ENCODE peak calls at places on chromosomes 3 and 15, in nine cellular contexts. One of them, this sample, is unnamed.

GRCh38 chr3:151209652-151210051 is 6.6 kb upstream of the GPR171 start:
- DNase-seq in HFFc6: no peak
- DNase-seq in esophagus muscularis mucosa: no peak
- DNase-seq in GM12878: no peak
- DNase-seq in BE2C: no peak
- DNase-seq in CD4-positive, alpha-beta T cell: no peak
- DNase-seq in ovary: no peak
- DNase-seq in AG10803: no peak
- DNase-seq in tibial nerve: no peak
- DNase-seq in this sample: no peak

GRCh38 chr3:72894941-72895552 is 7.2 kb downstream of the GXYLT2 start:
- DNase-seq in HFFc6: no peak
- DNase-seq in esophagus muscularis mucosa: no peak
- DNase-seq in GM12878: no peak
- DNase-seq in BE2C: no peak
- DNase-seq in CD4-positive, alpha-beta T cell: no peak
- DNase-seq in ovary: no peak
- DNase-seq in AG10803: no peak
- DNase-seq in tibial nerve: no peak
- DNase-seq in this sample: no peak

GRCh38 chr15:40069178-40070165 is 30.5 kb upstream of the SRP14 start:
- DNase-seq in HFFc6: no peak
- DNase-seq in esophagus muscularis mucosa: peak
- DNase-seq in GM12878: no peak
- DNase-seq in BE2C: peak
- DNase-seq in CD4-positive, alpha-beta T cell: no peak
- DNase-seq in ovary: peak
- DNase-seq in AG10803: peak
- DNase-seq in tibial nerve: peak
- DNase-seq in this sample: peak

GRCh38 chr15:49863431-49864205 is 242.8 kb downstream of the DTWD1 start:
- DNase-seq in HFFc6: peak
- DNase-seq in esophagus muscularis mucosa: no peak
- DNase-seq in GM12878: no peak
- DNase-seq in BE2C: no peak
- DNase-seq in CD4-positive, alpha-beta T cell: no peak
- DNase-seq in ovary: no peak
- DNase-seq in AG10803: peak
- DNase-seq in tibial nerve: no peak
- DNase-seq in this sample: no peak

GRCh38 chr3:149812606-149813366 is at the start of gene RNF13:
- DNase-seq in HFFc6: peak
- DNase-seq in esophagus muscularis mucosa: peak
- DNase-seq in GM12878: peak
- DNase-seq in BE2C: peak
- DNase-seq in CD4-positive, alpha-beta T cell: peak
- DNase-seq in ovary: peak
- DNase-seq in AG10803: peak
- DNase-seq in tibial nerve: peak
- DNase-seq in this sample: peak

GRCh38 chr3:178139116-178139515 is 397.1 kb upstream of the KCNMB2 start:
- DNase-seq in HFFc6: no peak
- DNase-seq in esophagus muscularis mucosa: no peak
- DNase-seq in GM12878: no peak
- DNase-seq in BE2C: no peak
- DNase-seq in CD4-positive, alpha-beta T cell: no peak
- DNase-seq in ovary: no peak
- DNase-seq in AG10803: peak
- DNase-seq in tibial nerve: no peak
- DNase-seq in this sample: no peak

GRCh38 chr3:151976211-151977050 is 103.0 kb downstream of the SUCNR1 start:
- DNase-seq in HFFc6: peak
- DNase-seq in esophagus muscularis mucosa: no peak
- DNase-seq in GM12878: no peak
- DNase-seq in BE2C: no peak
- DNase-seq in CD4-positive, alpha-beta T cell: no peak
- DNase-seq in ovary: no peak
- DNase-seq in AG10803: peak
- DNase-seq in tibial nerve: no peak
- DNase-seq in this sample: no peak

GRCh38 chr15:74387988-74388955 is 20.8 kb upstream of the CYP11A1 start:
- DNase-seq in HFFc6: no peak
- DNase-seq in esophagus muscularis mucosa: no peak
- DNase-seq in GM12878: no peak
- DNase-seq in BE2C: no peak
- DNase-seq in CD4-positive, alpha-beta T cell: no peak
- DNase-seq in ovary: no peak
- DNase-seq in AG10803: no peak
- DNase-seq in tibial nerve: no peak
- DNase-seq in this sample: no peak

GRCh38 chr3:11226042-11226370 is 46.2 kb upstream of the ATG7 start:
- DNase-seq in HFFc6: no peak
- DNase-seq in esophagus muscularis mucosa: no peak
- DNase-seq in GM12878: no peak
- DNase-seq in BE2C: no peak
- DNase-seq in CD4-positive, alpha-beta T cell: no peak
- DNase-seq in ovary: no peak
- DNase-seq in AG10803: no peak
- DNase-seq in tibial nerve: no peak
- DNase-seq in this sample: no peak

GRCh38 chr3:11220230-11220629 is 52.0 kb upstream of the ATG7 start:
- DNase-seq in HFFc6: no peak
- DNase-seq in esophagus muscularis mucosa: no peak
- DNase-seq in GM12878: no peak
- DNase-seq in BE2C: no peak
- DNase-seq in CD4-positive, alpha-beta T cell: no peak
- DNase-seq in ovary: no peak
- DNase-seq in AG10803: no peak
- DNase-seq in tibial nerve: no peak
- DNase-seq in this sample: no peak

GRCh38 chr3:11224010-11224409 is 48.2 kb upstream of the ATG7 start:
- DNase-seq in HFFc6: no peak
- DNase-seq in esophagus muscularis mucosa: no peak
- DNase-seq in GM12878: no peak
- DNase-seq in BE2C: no peak
- DNase-seq in CD4-positive, alpha-beta T cell: no peak
- DNase-seq in ovary: no peak
- DNase-seq in AG10803: no peak
- DNase-seq in tibial nerve: no peak
- DNase-seq in this sample: no peak

GRCh38 chr3:11224870-11225251 is 47.3 kb upstream of the ATG7 start:
- DNase-seq in HFFc6: no peak
- DNase-seq in esophagus muscularis mucosa: no peak
- DNase-seq in GM12878: no peak
- DNase-seq in BE2C: no peak
- DNase-seq in CD4-positive, alpha-beta T cell: no peak
- DNase-seq in ovary: no peak
- DNase-seq in AG10803: no peak
- DNase-seq in tibial nerve: no peak
- DNase-seq in this sample: no peak

DNA sequence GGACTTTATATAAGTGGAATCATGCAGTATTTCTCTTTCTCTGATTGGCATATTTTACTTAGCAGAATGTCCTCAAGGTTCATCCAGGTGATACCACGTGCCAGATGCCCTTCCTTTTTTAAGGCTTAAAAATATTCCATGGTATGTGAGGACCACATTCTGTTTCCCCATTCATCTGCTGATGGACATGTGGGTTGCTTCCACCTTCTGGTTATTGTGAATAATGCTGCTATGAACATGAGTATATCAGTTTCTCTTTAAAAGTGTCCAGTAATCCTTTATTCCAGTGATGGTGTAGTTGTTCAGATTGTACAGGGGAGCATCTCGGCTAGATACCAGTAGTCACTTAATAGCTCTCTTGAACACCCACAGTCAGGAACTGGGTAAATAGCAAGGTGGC is 50.4 kb upstream of the ATG7 start:
- DNase-seq in HFFc6: no peak
- DNase-seq in esophagus muscularis mucosa: no peak
- DNase-seq in GM12878: no peak
- DNase-seq in BE2C: no peak
- DNase-seq in CD4-positive, alpha-beta T cell: no peak
- DNase-seq in ovary: no peak
- DNase-seq in AG10803: no peak
- DNase-seq in tibial nerve: no peak
- DNase-seq in this sample: no peak
- TF ChIP-seq CTCF in HFFc6: peak
- TF ChIP-seq CTCF in esophagus muscularis mucosa: no peak
- TF ChIP-seq CTCF in GM12878: no peak
- TF ChIP-seq CTCF in BE2C: no peak
- TF ChIP-seq CTCF in CD4-positive, alpha-beta T cell: no peak
- TF ChIP-seq CTCF in ovary: no peak
- TF ChIP-seq CTCF in AG10803: peak
- TF ChIP-seq CTCF in tibial nerve: no peak
- TF ChIP-seq CTCF in this sample: no peak

DNA sequence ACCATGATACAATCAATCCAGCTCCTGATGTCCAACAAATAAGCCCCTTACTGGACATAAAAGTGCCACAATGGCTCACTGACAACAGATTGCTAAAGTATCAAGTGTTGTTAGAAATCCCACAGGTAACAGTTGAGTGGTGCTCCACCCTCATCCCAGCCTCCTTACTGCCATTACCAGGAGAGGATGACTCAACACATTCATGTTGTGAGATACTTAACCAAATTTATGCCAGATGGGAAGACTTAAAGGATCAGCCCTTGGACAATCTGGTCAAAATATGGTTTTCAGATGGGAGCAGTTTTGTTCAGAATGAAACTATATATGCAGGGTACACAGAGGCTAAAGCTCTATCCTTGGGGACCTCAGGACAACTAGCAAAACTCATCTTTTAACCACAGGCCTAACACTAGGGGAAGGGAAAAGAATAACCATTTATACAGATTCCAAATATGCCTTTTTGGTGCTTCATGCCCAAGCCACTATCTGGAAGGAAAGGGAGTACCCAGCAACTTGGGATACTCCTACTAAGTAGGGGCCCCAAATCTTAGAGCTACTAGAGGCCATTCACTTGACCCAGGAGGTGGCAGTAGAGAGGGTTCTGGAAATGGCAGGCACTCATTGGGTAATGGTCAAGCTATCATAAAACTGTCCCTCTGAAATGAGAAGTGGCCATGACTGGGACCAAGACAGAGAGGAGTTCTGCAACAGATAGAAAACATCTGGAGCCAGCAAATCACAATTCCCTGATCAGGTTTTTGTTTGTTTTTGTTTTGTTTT is 6.9 kb upstream of the ZNF662 start:
- DNase-seq in HFFc6: no peak
- DNase-seq in esophagus muscularis mucosa: no peak
- DNase-seq in GM12878: no peak
- DNase-seq in BE2C: no peak
- DNase-seq in CD4-positive, alpha-beta T cell: no peak
- DNase-seq in ovary: no peak
- DNase-seq in AG10803: peak
- DNase-seq in tibial nerve: no peak
- DNase-seq in this sample: no peak
- TF ChIP-seq CTCF in HFFc6: peak
- TF ChIP-seq CTCF in esophagus muscularis mucosa: no peak
- TF ChIP-seq CTCF in GM12878: no peak
- TF ChIP-seq CTCF in BE2C: no peak
- TF ChIP-seq CTCF in CD4-positive, alpha-beta T cell: no peak
- TF ChIP-seq CTCF in ovary: no peak
- TF ChIP-seq CTCF in AG10803: peak
- TF ChIP-seq CTCF in tibial nerve: no peak
- TF ChIP-seq CTCF in this sample: no peak

GRCh38 chr3:32614956-32615355 is 44.3 kb upstream of the DYNC1LI1 start:
- DNase-seq in HFFc6: peak
- DNase-seq in esophagus muscularis mucosa: no peak
- DNase-seq in GM12878: no peak
- DNase-seq in BE2C: no peak
- DNase-seq in CD4-positive, alpha-beta T cell: no peak
- DNase-seq in ovary: no peak
- DNase-seq in AG10803: peak
- DNase-seq in tibial nerve: no peak
- DNase-seq in this sample: no peak

GRCh38 chr3:32616267-32616962 is 45.8 kb upstream of the DYNC1LI1 start:
- DNase-seq in HFFc6: no peak
- DNase-seq in esophagus muscularis mucosa: no peak
- DNase-seq in GM12878: no peak
- DNase-seq in BE2C: no peak
- DNase-seq in CD4-positive, alpha-beta T cell: no peak
- DNase-seq in ovary: no peak
- DNase-seq in AG10803: no peak
- DNase-seq in tibial nerve: no peak
- DNase-seq in this sample: no peak

GRCh38 chr3:32612551-32612950 is 41.9 kb upstream of the DYNC1LI1 start:
- DNase-seq in HFFc6: no peak
- DNase-seq in esophagus muscularis mucosa: peak
- DNase-seq in GM12878: no peak
- DNase-seq in BE2C: no peak
- DNase-seq in CD4-positive, alpha-beta T cell: no peak
- DNase-seq in ovary: no peak
- DNase-seq in AG10803: no peak
- DNase-seq in tibial nerve: no peak
- DNase-seq in this sample: no peak

DNA sequence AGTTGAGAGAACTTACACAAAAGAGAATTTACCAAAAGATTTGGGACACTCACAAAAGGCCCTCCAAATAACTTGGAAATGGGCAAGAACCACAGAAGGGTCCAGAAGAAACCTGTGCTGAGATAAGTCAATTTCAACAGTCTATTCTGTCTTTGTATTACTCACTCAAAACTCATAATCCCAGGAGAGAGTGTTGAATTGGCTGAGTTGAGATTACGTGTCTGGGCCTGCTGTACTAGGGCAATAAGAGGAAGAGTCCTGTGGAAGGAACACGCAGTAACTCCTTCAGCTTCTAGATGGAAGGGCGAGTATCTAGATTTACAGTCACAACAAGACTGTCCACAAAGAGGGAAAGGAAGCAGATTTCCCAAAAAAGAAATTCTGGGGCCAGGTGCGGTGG is 42.5 kb upstream of the DYNC1LI1 start:
- DNase-seq in HFFc6: no peak
- DNase-seq in esophagus muscularis mucosa: peak
- DNase-seq in GM12878: no peak
- DNase-seq in BE2C: no peak
- DNase-seq in CD4-positive, alpha-beta T cell: no peak
- DNase-seq in ovary: no peak
- DNase-seq in AG10803: no peak
- DNase-seq in tibial nerve: no peak
- DNase-seq in this sample: no peak
- TF ChIP-seq CTCF in HFFc6: no peak
- TF ChIP-seq CTCF in esophagus muscularis mucosa: no peak
- TF ChIP-seq CTCF in GM12878: no peak
- TF ChIP-seq CTCF in BE2C: no peak
- TF ChIP-seq CTCF in CD4-positive, alpha-beta T cell: no peak
- TF ChIP-seq CTCF in ovary: no peak
- TF ChIP-seq CTCF in AG10803: no peak
- TF ChIP-seq CTCF in tibial nerve: no peak
- TF ChIP-seq CTCF in this sample: no peak

GRCh38 chr3:121989943-121990342 is 32.1 kb downstream of the ILDR1 start:
- DNase-seq in HFFc6: peak
- DNase-seq in esophagus muscularis mucosa: no peak
- DNase-seq in GM12878: no peak
- DNase-seq in BE2C: no peak
- DNase-seq in CD4-positive, alpha-beta T cell: no peak
- DNase-seq in ovary: no peak
- DNase-seq in AG10803: no peak
- DNase-seq in tibial nerve: no peak
- DNase-seq in this sample: no peak
- TF ChIP-seq CTCF in HFFc6: peak
- TF ChIP-seq CTCF in esophagus muscularis mucosa: no peak
- TF ChIP-seq CTCF in GM12878: peak
- TF ChIP-seq CTCF in BE2C: no peak
- TF ChIP-seq CTCF in CD4-positive, alpha-beta T cell: no peak
- TF ChIP-seq CTCF in ovary: no peak
- TF ChIP-seq CTCF in AG10803: no peak
- TF ChIP-seq CTCF in tibial nerve: no peak
- TF ChIP-seq CTCF in this sample: peak

This sample was measured in GM13976.